ENCODE peak calls at places on chromosomes 7 and 10, in eight cellular contexts. P is CD4-positive, CD25-positive, alpha-beta regulatory T cell; E is CD8-positive, alpha-beta T cell; G is stomach; K is sigmoid colon; A is naive thymus-derived CD4-positive, alpha-beta T cell; N is pancreas; R is HCT116. Z is an unnamed sample. For H3K4me1, the result is how much of the 10 kb centered on the place peaks cover.

GRCh38 chr7:17236603-17237002 is 61.8 kb upstream of the AHR start:
- DNase-seq in P (no peak), R (no peak), N (no peak), E (no peak), A (no peak), G (no peak), K (no peak), Z (no peak)

GRCh38 chr7:19145429-19146201 is 394 bp upstream of the FERD3L start:
- DNase-seq in A (no peak), N (no peak), K (no peak), G (no peak), P (no peak), R (no peak), E (no peak), Z (no peak)

GRCh38 chr10:89426230-89426868 is 12.0 kb downstream of the IFIT5 start:
- DNase-seq in R (no peak), N (no peak), P (peak), A (peak), K (no peak), G (no peak), E (no peak), Z (peak)

GRCh38 chr7:67803789-67804188 is 807.2 kb downstream of the TYW1 start:
- DNase-seq in A (no peak), P (no peak), N (no peak), E (no peak), K (no peak), G (no peak), R (no peak), Z (no peak)

GRCh38 chr10:111551001-111551400 is 474.2 kb downstream of the ADRA2A start:
- DNase-seq in N (no peak), P (no peak), R (no peak), K (no peak), G (no peak), E (no peak), A (no peak), Z (no peak)

GRCh38 chr7:73830618-73830871 is 251 bp upstream of the CLDN4 start:
- DNase-seq in A (no peak), N (no peak), G (no peak), R (no peak), P (no peak), K (no peak), E (no peak), Z (no peak)

GRCh38 chr7:145643981-145644380 is 472.6 kb upstream of the CNTNAP2 start:
- DNase-seq in P (no peak), G (no peak), R (no peak), N (no peak), E (no peak), K (no peak), A (no peak), Z (no peak)

GRCh38 chr7:127870231-127870907 is 160.9 kb downstream of the LRRC4 start:
- DNase-seq in A (no peak), P (no peak), N (no peak), K (no peak), E (no peak), G (no peak), R (no peak), Z (no peak)

GRCh38 chr7:157576415-157576814 is 239.6 kb downstream of the DNAJB6 start:
- DNase-seq in R (no peak), P (peak), A (peak), N (no peak), E (peak), K (no peak), G (no peak), Z (peak)

GRCh38 chr7:12570529-12571461 is at the start of gene SCIN:
- DNase-seq in E (no peak), R (no peak), G (peak), A (no peak), P (peak), K (peak), N (peak), Z (peak)

GRCh38 chr7:82128546-82128945 is 315.0 kb downstream of the CACNA2D1 start:
- DNase-seq in A (no peak), R (no peak), E (no peak), G (no peak), P (no peak), N (no peak), K (no peak), Z (no peak)

GRCh38 chr10:17445400-17445998 is 8.9 kb downstream of the ST8SIA6 start:
- DNase-seq in P (no peak), E (no peak), N (no peak), R (no peak), A (no peak), G (no peak), K (no peak), Z (peak)

GRCh38 chr7:128831178-128831993 is 1.2 kb downstream of the FLNC start:
- DNase-seq in K (peak), N (peak), R (no peak), G (no peak), P (no peak), A (no peak), E (no peak), Z (no peak)

GRCh38 chr7:93245525-93246432 is 13.6 kb downstream of the VPS50 start:
- DNase-seq in N (no peak), P (peak), A (peak), R (no peak), E (no peak), K (no peak), G (no peak), Z (peak)

GRCh38 chr7:94289071-94289470 is 105.6 kb upstream of the COL1A2 start:
- DNase-seq in K (peak), G (peak), P (no peak), E (no peak), A (no peak), N (no peak), R (peak), Z (peak)

GRCh38 chr7:98840604-98841508 is 29.0 kb downstream of the TMEM130 start:
- DNase-seq in E (no peak), G (peak), N (no peak), R (no peak), K (no peak), P (no peak), A (no peak), Z (no peak)

GRCh38 chr10:73485320-73485719 is 10.5 kb downstream of the PPP3CB start:
- DNase-seq in E (no peak), N (no peak), P (no peak), R (no peak), A (no peak), G (no peak), K (no peak), Z (no peak)

GRCh38 chr7:140058517-140058916 is 4.2 kb downstream of the PARP12 start:
- DNase-seq in A (no peak), K (no peak), N (no peak), P (peak), R (no peak), G (no peak), E (no peak), Z (no peak)
- H3K4me1 ChIP-seq in A (under half), K (under half), N (under half), P (half or more), R (half or more), G (half or more), E (under half), Z (under half)

DNA sequence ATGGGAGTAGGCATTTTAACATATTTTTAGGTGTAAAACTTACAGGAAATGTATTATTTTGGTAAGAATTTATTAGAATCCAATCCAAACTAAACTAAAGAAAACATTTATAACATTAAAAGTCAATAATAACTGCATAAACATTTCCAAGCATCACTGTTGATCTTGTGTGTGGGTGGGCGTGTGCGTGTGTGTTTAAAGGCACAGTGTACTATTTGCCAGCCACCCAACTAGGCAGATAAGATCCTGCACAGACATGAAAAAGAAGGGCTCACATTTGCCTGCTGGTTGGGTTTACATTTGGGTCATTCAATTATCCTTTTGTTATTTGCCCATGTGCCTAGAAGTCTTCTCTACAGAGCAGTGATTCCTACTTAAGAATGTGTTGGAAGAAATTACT is 31.0 kb upstream of the WNT16 start:
- DNase-seq in G (no peak), P (no peak), E (no peak), N (no peak), R (no peak), K (no peak), A (no peak), Z (no peak)
- H3K4me1 ChIP-seq in G (under half), P (under half), E (under half), N (under half), R (half or more), K (under half), A (under half), Z (under half)

DNA sequence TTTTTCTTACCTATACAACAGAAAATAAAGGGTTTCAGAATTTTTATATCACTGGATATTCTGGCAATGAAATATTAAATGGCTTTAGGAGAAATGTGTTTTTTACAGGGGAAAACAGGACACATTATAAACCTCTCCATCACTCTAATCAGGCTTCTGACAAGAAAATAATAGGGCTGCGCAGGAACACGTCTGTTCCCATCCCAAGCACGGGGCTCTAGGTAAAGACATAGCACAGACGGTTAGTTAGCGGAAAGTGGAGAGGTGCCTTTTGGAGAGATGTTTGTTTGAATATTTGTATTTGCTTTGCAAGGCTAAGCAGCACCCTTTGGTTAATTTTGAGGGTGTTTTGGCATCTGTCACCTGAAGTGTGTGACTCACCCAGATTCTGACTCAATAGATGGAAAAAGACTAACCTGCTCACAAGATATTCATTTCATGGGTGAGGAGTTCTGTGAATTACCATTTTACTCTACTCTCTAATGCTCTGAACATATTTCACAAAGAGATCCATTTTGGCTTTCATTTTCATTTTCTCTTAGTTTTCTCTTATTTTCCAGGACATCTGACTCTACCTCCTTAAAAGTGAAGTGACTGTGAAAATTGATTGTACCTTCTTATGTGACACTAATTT is 174.5 kb upstream of the AKR1E2 start:
- DNase-seq in N (no peak), P (peak), A (no peak), R (no peak), E (no peak), G (no peak), K (no peak), Z (no peak)
- H3K4me1 ChIP-seq in N (under half), P (under half), A (under half), R (under half), E (under half), G (under half), K (under half), Z (under half)

GRCh38 chr10:49179699-49180511 is 8.3 kb downstream of the TMEM273 start:
- DNase-seq in G (no peak), A (no peak), N (no peak), K (no peak), R (no peak), P (no peak), E (no peak), Z (no peak)

GRCh38 chr10:49175587-49176309 is 12.4 kb downstream of the TMEM273 start:
- DNase-seq in E (no peak), P (no peak), A (no peak), K (no peak), R (no peak), G (no peak), N (no peak), Z (no peak)

GRCh38 chr10:49178489-49179471 is 9.4 kb downstream of the TMEM273 start:
- DNase-seq in N (no peak), R (no peak), K (no peak), E (no peak), A (no peak), P (no peak), G (no peak), Z (no peak)

GRCh38 chr10:49176310-49177268 is 11.6 kb downstream of the TMEM273 start:
- DNase-seq in A (no peak), E (no peak), P (no peak), R (no peak), N (no peak), K (no peak), G (no peak), Z (no peak)

DNA sequence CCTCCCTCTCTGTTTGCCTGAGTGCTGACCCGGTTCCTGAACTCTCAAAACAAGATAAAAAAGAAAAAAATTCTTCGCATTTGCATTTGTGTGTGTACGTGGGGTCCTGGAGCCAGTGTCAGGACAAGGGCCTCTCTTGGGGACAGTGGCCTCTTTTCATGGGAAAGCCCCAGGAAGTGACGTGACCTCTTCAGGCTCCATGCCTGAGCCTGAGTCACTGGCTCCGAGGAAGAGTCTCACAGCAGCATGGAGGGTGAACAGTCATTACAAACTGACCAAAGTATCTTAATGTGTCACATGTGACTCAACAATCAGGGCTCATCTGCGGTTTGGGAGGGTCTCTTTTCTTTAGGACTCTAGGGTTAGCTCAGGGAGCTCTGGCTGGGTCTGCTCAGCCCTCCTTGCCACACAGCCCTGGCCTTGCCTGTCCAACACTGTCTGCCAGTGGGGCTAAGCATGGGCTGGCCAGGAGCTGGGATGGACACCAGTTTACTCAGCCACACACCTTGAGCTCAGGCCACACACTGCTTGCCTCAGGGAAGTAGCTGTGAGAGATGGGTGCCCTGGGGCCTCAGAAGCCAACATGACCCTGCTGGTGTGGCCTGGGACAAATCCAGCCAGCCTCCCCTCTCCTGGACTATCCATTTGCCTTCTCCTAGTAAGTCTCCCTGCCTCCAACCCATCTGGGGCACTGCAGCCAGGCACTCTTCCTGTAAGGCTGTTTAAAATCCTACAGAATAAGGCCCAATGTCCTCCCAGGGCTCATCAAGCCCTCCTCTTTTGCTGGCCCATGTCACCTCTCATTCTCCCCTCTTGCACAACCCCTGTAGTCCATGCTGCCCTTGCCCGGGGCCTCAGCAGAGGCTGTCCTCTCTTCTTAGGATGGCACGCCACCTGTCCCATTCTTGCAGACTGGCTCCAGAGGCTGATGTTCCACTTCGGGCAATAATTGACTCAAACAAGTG is 10.5 kb downstream of the TMEM273 start:
- DNase-seq in E (no peak), A (no peak), K (no peak), N (no peak), G (no peak), R (peak), P (peak), Z (no peak)
- H3K4me1 ChIP-seq in E (under half), A (under half), K (under half), N (under half), G (under half), R (under half), P (under half), Z (under half)

GRCh38 chr7:55545496-55545895 is 26.8 kb downstream of the VOPP1 start:
- DNase-seq in E (no peak), R (no peak), N (no peak), G (no peak), A (no peak), P (no peak), K (no peak), Z (no peak)

GRCh38 chr7:55548295-55548731 is 24.0 kb downstream of the VOPP1 start:
- DNase-seq in K (no peak), E (no peak), P (no peak), A (no peak), N (no peak), R (no peak), G (no peak), Z (no peak)

GRCh38 chr7:55550010-55550409 is 22.3 kb downstream of the VOPP1 start:
- DNase-seq in A (no peak), N (peak), R (peak), P (no peak), K (no peak), E (no peak), G (peak), Z (peak)

GRCh38 chr7:55549457-55549856 is 22.8 kb downstream of the VOPP1 start:
- DNase-seq in P (no peak), R (no peak), K (no peak), G (no peak), N (no peak), A (no peak), E (no peak), Z (no peak)

GRCh38 chr7:55546826-55547225 is 25.5 kb downstream of the VOPP1 start:
- DNase-seq in R (peak), K (peak), G (peak), A (no peak), N (no peak), P (peak), E (no peak), Z (peak)
- H3K4me1 ChIP-seq in R (under half), K (under half), G (half or more), A (under half), N (under half), P (half or more), E (under half), Z (under half)

GRCh38 chr7:27953361-27953760 is 213.4 kb downstream of the TAX1BP1 start:
- DNase-seq in N (no peak), P (no peak), A (no peak), R (no peak), G (no peak), K (no peak), E (no peak), Z (no peak)
- H3K4me1 ChIP-seq in N (under half), P (under half), A (under half), R (under half), G (under half), K (under half), E (under half), Z (under half)

GRCh38 chr7:70693690-70694356 is 438.1 kb upstream of the GALNT17 start:
- DNase-seq in P (no peak), G (peak), N (peak), R (no peak), K (peak), E (peak), A (peak), Z (peak)

GRCh38 chr7:70695804-70696104 is 436.2 kb upstream of the GALNT17 start:
- DNase-seq in A (no peak), E (no peak), G (no peak), R (no peak), K (no peak), P (no peak), N (no peak), Z (peak)

GRCh38 chr7:70696139-70696782 is 435.7 kb upstream of the GALNT17 start:
- DNase-seq in K (no peak), P (no peak), R (no peak), E (no peak), A (no peak), N (no peak), G (no peak), Z (peak)

GRCh38 chr7:70694357-70694908 is 437.5 kb upstream of the GALNT17 start:
- DNase-seq in G (peak), N (no peak), R (no peak), A (no peak), E (no peak), K (no peak), P (no peak), Z (peak)

DNA sequence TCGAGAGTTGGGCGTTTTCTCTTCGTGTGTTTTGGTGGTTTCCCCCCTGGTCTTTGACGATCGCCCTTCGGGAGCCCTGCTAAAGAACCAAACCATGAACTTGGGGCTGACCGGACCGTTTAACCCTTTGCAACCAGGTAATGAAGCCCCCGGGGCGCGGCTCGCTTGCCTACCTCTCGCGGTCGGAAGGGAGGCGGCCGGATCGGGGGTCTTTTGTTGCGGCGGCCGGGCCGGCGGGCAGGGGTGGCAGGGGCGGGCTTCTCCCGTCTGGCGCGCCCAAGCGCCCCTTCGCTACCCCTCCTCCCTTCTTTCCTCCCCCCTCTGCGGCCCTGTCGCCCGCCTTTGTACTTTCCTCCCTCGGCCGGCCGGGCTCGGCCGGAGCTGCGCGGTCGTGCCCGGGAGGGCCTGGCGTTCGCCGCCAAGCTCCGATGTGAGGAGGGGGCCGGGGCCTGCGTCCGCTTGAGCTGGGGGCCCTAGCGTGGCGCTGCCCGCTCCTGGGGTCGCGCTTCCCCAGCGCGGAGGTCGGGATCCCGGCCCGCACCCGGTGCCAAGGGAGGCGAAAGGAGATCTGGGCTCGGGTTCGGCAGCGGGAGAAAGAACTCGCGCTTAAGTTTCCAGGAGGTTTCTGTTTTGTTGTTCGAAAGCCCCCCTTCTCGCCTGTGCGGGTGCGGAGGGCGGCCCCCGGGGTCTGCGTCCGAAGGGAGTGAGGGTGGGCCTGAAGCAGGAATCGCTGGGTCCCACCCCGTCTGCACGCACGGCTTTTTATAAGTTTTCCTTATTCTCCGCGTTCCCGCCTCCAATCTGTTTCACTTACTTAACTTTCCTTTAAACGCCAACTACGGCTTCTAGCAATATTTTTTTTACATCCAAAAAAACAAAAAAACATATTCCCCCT is 436.8 kb upstream of the GALNT17 start:
- DNase-seq in E (no peak), A (no peak), R (no peak), N (peak), P (no peak), G (no peak), K (no peak), Z (peak)
- H3K4me1 ChIP-seq in E (under half), A (under half), R (under half), N (under half), P (under half), G (under half), K (under half), Z (under half)

DNA sequence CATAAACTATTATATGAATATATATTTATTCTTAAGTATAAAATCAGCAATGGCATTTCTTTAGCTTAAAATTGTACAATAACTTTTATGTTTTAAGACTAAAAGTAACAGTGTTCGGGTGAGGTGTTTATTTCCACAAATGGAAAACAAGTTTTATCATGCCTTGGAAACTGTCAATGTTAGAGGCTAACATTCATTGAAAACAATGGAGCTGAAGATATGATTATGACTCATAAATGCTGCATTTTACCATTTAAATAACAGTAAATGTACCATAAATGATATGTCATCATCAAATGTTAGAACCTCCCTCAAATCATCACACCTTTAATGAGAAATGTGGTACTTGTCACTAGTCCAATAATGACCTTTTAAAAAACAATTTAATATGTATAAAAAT is 897.3 kb downstream of the PCDH15 start:
- DNase-seq in R (no peak), N (no peak), A (no peak), E (no peak), K (no peak), G (no peak), P (no peak), Z (no peak)
- H3K4me1 ChIP-seq in R (under half), N (under half), A (under half), E (under half), K (under half), G (under half), P (under half), Z (under half)